ENCODE peak calls at places on chromosomes 3 and 15, in ten cellular contexts. H is naive thymus-derived CD4-positive, alpha-beta T cell; A is tibial nerve; C is Peyer's patch; E is right lobe of liver; R is lower lobe of right lung; O is OCI-LY7; Z is HL-60; Y is tibial artery; B is suprapubic skin. G is an unnamed sample.

GRCh38 chr3:197171481-197172067 is 126.8 kb downstream of the DLG1 start:
- DNase-seq in H (no peak), A (no peak), C (no peak), E (no peak), R (no peak), O (no peak), Z (no peak), Y (no peak), B (no peak), G (no peak)

GRCh38 chr3:46549989-46550388 is 16.1 kb downstream of the LRRC2 start:
- DNase-seq in H (no peak), A (no peak), C (peak; percentile 15), E (no peak), R (no peak), O (peak; percentile 81), Z (no peak), Y (no peak), B (no peak), G (no peak)

GRCh38 chr15:87752250-87752951 is 504.1 kb downstream of the NTRK3 start:
- DNase-seq in H (no peak), A (no peak), C (no peak), E (no peak), R (no peak), O (no peak), Z (no peak), Y (no peak), B (no peak), G (no peak)

GRCh38 chr3:186621894-186622650 is 9.2 kb downstream of the AHSG start:
- DNase-seq in H (no peak), A (no peak), C (no peak), E (no peak), R (no peak), O (no peak), Z (no peak), Y (no peak), B (peak; percentile 15), G (no peak)

GRCh38 chr15:99536422-99537033 is 29.3 kb upstream of the MEF2A start:
- DNase-seq in H (no peak), A (no peak), C (no peak), E (no peak), R (no peak), O (no peak), Z (no peak), Y (peak; percentile 90), B (no peak), G (peak; percentile 12)

GRCh38 chr3:80424951-80425350 is 657.2 kb upstream of the ROBO1 start:
- DNase-seq in H (no peak), A (no peak), C (no peak), E (no peak), R (no peak), O (no peak), Z (no peak), Y (no peak), B (no peak), G (no peak)

GRCh38 chr15:47961401-47962090 is 159.2 kb upstream of the SLC24A5 start:
- DNase-seq in H (no peak), A (no peak), C (peak; percentile 16), E (no peak), R (no peak), O (no peak), Z (peak; percentile 88), Y (no peak), B (no peak), G (no peak)

GRCh38 chr15:42264790-42265189 is 8.2 kb upstream of the GANC start:
- DNase-seq in H (no peak), A (no peak), C (no peak), E (no peak), R (no peak), O (no peak), Z (no peak), Y (no peak), B (no peak), G (no peak)

GRCh38 chr3:195095704-195096036 is 175.3 kb downstream of the XXYLT1 start:
- DNase-seq in H (no peak), A (no peak), C (no peak), E (no peak), R (no peak), O (no peak), Z (no peak), Y (no peak), B (no peak), G (no peak)

GRCh38 chr15:91032919-91033803 is 10.8 kb upstream of the VPS33B start:
- DNase-seq in H (peak; percentile 38), A (no peak), C (peak; percentile 57), E (peak; percentile 87), R (peak; percentile 87), O (peak; percentile 55), Z (no peak), Y (no peak), B (peak; percentile 82), G (peak; percentile 97)

GRCh38 chr15:43441316-43441715 is 51.6 kb downstream of the TP53BP1 start:
- DNase-seq in H (no peak), A (no peak), C (no peak), E (no peak), R (no peak), O (no peak), Z (no peak), Y (no peak), B (no peak), G (no peak)

GRCh38 chr3:50562866-50563265 is 4.7 kb downstream of the C3orf18 start:
- DNase-seq in H (no peak), A (no peak), C (no peak), E (no peak), R (no peak), O (no peak), Z (no peak), Y (no peak), B (no peak), G (no peak)

DNA sequence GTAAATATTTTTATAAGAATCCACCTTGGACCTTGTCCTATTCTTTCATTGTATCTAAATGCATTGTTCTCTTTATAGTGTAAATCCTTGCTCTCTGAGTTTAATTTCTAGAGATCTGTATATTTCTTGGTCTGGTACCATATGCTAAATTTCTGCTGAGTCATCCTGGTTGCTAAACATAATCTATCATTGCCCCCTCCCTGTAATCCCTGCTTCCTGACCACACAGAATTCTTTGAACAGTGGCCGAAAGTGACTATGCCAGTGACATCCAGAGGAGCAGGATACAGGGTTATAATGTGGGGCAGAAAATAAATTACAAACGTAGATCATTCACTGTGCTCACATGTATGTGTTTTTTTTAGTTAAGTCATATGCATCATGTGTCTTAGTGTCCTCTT is 143.1 kb downstream of the DIPK2A start:
- DNase-seq in H (no peak), A (no peak), C (no peak), E (no peak), R (no peak), O (no peak), Z (no peak), Y (no peak), B (no peak), G (no peak)
- H3K27ac ChIP-seq in H (no peak overlapping the region), A (no peak overlapping the region), C (no peak overlapping the region), E (no peak overlapping the region), R (no peak overlapping the region), O (no peak overlapping the region), Z (no peak overlapping the region), Y (no peak overlapping the region), B (no peak overlapping the region), G (no peak overlapping the region)

GRCh38 chr15:64636541-64636940 is 138.8 kb downstream of the RBPMS2 start:
- DNase-seq in H (no peak), A (no peak), C (no peak), E (no peak), R (no peak), O (no peak), Z (no peak), Y (no peak), B (no peak), G (no peak)

GRCh38 chr15:64634576-64635485 is 140.6 kb downstream of the RBPMS2 start:
- DNase-seq in H (no peak), A (no peak), C (no peak), E (no peak), R (no peak), O (no peak), Z (no peak), Y (no peak), B (no peak), G (no peak)

GRCh38 chr15:64637412-64637811 is 138.0 kb downstream of the RBPMS2 start:
- DNase-seq in H (no peak), A (no peak), C (no peak), E (no peak), R (no peak), O (no peak), Z (no peak), Y (no peak), B (no peak), G (no peak)

GRCh38 chr15:64635486-64635815 is 139.9 kb downstream of the RBPMS2 start:
- DNase-seq in H (no peak), A (no peak), C (no peak), E (no peak), R (no peak), O (no peak), Z (no peak), Y (no peak), B (no peak), G (peak; percentile 33)

DNA sequence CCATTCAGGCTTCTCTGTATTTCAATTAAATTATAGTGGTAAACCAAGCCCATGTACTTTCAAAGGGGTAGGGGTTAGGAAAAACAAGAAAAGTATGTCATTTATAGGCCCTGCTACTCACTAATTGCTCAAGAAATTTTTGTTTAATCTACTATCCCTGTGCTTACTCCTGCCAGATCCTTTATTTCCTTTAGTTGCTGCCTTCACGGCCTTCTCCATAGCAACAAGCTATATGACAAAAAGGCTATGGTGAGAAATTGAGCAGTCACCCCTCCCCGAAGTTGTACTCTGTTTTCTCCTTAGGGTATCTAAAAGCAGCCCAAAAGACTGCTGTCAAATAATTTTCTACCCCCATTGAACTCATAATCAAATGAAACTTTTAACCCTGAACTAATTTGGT is 139.3 kb downstream of the RBPMS2 start:
- DNase-seq in H (no peak), A (no peak), C (no peak), E (no peak), R (no peak), O (no peak), Z (no peak), Y (no peak), B (no peak), G (no peak)
- H3K27ac ChIP-seq in H (peak overlapping the region; percentile 15), A (peak overlapping the region; percentile 36), C (peak overlapping the region; percentile 55), E (no peak overlapping the region), R (peak overlapping the region; percentile 63), O (no peak overlapping the region), Z (no peak overlapping the region), Y (no peak overlapping the region), B (peak overlapping the region; percentile 50), G (peak overlapping the region; percentile 35)

GRCh38 chr3:107222927-107223326 is 154.3 kb upstream of the CCDC54 start:
- DNase-seq in H (no peak), A (no peak), C (no peak), E (no peak), R (no peak), O (no peak), Z (no peak), Y (no peak), B (no peak), G (no peak)
- H3K27ac ChIP-seq in H (no peak overlapping the region), A (no peak overlapping the region), C (no peak overlapping the region), E (no peak overlapping the region), R (no peak overlapping the region), O (no peak overlapping the region), Z (no peak overlapping the region), Y (peak overlapping the region; percentile 22), B (no peak overlapping the region), G (no peak overlapping the region)

DNA sequence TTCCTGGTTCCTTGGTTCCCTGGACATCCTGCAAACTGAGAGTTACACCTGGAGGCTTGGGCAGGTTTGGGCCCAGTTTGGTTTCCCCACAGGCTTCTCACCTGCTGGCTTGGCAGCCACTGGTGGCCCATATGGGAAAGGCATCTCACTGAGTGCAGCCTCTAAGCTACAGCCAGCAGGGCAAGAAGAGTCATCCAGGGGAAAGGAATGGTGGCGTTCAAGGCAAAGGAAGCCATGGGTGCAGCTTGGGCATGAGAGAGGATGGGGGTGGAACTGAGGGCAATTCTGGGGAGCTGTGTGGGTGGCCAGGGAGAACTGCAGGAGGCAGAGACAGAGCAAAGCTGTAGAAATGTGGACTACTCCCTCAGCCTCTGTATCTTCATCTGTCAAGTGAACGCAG is 106.4 kb downstream of the EPHB1 start:
- DNase-seq in H (no peak), A (no peak), C (no peak), E (no peak), R (no peak), O (no peak), Z (no peak), Y (no peak), B (no peak), G (no peak)
- H3K27ac ChIP-seq in H (no peak overlapping the region), A (no peak overlapping the region), C (no peak overlapping the region), E (no peak overlapping the region), R (no peak overlapping the region), O (no peak overlapping the region), Z (no peak overlapping the region), Y (no peak overlapping the region), B (no peak overlapping the region), G (no peak overlapping the region)